ENCODE peak calls at places on chromosomes 3 and 15, in seven cellular contexts. I is HepG2, W is A549, P is IMR-90, Q is K562, O is GM12878, X is SK-N-SH. Y is an unnamed sample.

GRCh38 chr15:59531066-59531465 is 80.5 kb upstream of the GCNT3 start:
- DNase-seq in I (no peak), Q (no peak), X (no peak), P (no peak), W (no peak), O (no peak), Y (no peak)

GRCh38 chr15:70318996-70319465 is 221.3 kb upstream of the TLE3 start:
- DNase-seq in Q (no peak), I (no peak), P (peak), X (no peak), O (no peak), W (no peak), Y (no peak)

GRCh38 chr3:187012609-187013051 is 82.3 kb downstream of the ST6GAL1 start:
- DNase-seq in X (no peak), O (no peak), W (no peak), I (no peak), Q (no peak), P (peak), Y (peak)

GRCh38 chr3:160449660-160450598 is at the start of gene TRIM59:
- DNase-seq in W (peak), P (peak), O (peak), Q (peak), I (peak), X (peak), Y (peak)

GRCh38 chr15:67917037-67917436 is 77.2 kb upstream of the RNU6-1 start:
- DNase-seq in P (no peak), W (peak), I (no peak), X (no peak), O (no peak), Q (no peak), Y (no peak)

GRCh38 chr15:39474657-39475056 is 106.2 kb upstream of the THBS1 start:
- DNase-seq in X (no peak), O (no peak), P (no peak), Q (no peak), W (no peak), I (no peak), Y (no peak)

GRCh38 chr3:181966387-181966786 is 254.7 kb downstream of the SOX2 start:
- DNase-seq in O (no peak), I (no peak), P (no peak), Q (no peak), W (no peak), X (no peak), Y (no peak)

GRCh38 chr3:120093119-120093922 is 926 bp downstream of the GSK3B start:
- DNase-seq in X (no peak), Q (no peak), P (peak), W (peak), O (no peak), I (no peak), Y (no peak)

GRCh38 chr3:143644370-143645089 is 203.7 kb downstream of the SLC9A9 start:
- DNase-seq in P (peak), W (peak), X (peak), O (peak), Q (peak), I (peak), Y (peak)

GRCh38 chr15:49328941-49329340 is 94.1 kb upstream of the FGF7 start:
- DNase-seq in Q (no peak), P (no peak), I (no peak), X (no peak), O (no peak), W (no peak), Y (peak)

GRCh38 chr3:179083977-179084376 is 12.4 kb upstream of the ZMAT3 start:
- DNase-seq in Q (no peak), W (no peak), I (no peak), P (no peak), X (no peak), O (no peak), Y (no peak)

GRCh38 chr3:73926360-73927202 is 301.8 kb upstream of the PDZRN3 start:
- DNase-seq in I (no peak), X (no peak), W (no peak), Q (no peak), O (no peak), P (no peak), Y (no peak)

GRCh38 chr3:129892857-129893615 is 475 bp downstream of the TMCC1 start:
- DNase-seq in Q (peak), X (peak), P (no peak), I (peak), W (no peak), O (peak), Y (peak)

GRCh38 chr3:46690798-46691197 is 2.7 kb downstream of the ALS2CL start:
- DNase-seq in O (no peak), I (no peak), Q (no peak), W (peak), P (no peak), X (no peak), Y (no peak)

GRCh38 chr15:98876461-98877369 is 130.9 kb downstream of the PGPEP1L start:
- DNase-seq in X (no peak), O (no peak), I (no peak), W (no peak), Q (no peak), P (peak), Y (no peak)

GRCh38 chr15:63465104-63465503 is 39.3 kb upstream of the USP3 start:
- DNase-seq in X (no peak), P (peak), W (no peak), O (no peak), I (no peak), Q (no peak), Y (no peak)

GRCh38 chr3:2262204-2262603 is 163.5 kb downstream of the CNTN4 start:
- DNase-seq in Q (no peak), I (no peak), O (no peak), W (no peak), P (no peak), X (no peak), Y (no peak)

GRCh38 chr15:67085818-67086649 is 20.6 kb downstream of the SMAD3 start:
- DNase-seq in W (no peak), Q (no peak), I (no peak), O (peak), P (peak), X (no peak), Y (no peak)

GRCh38 chr3:152419748-152420147 is 151.0 kb downstream of the MBNL1 start:
- DNase-seq in Q (no peak), P (no peak), X (no peak), O (no peak), I (no peak), W (no peak), Y (no peak)

GRCh38 chr3:52238761-52239701 is at the start of gene TWF2:
- DNase-seq in I (peak), X (peak), O (no peak), P (peak), Q (peak), W (peak), Y (peak)

GRCh38 chr3:145219355-145220196 is 941.4 kb downstream of the PLOD2 start:
- DNase-seq in I (no peak), P (no peak), X (no peak), W (peak), Q (no peak), O (no peak), Y (no peak)

GRCh38 chr3:171526146-171526545 is 65.9 kb upstream of the TNIK start:
- DNase-seq in Q (no peak), X (no peak), I (no peak), W (no peak), O (no peak), P (peak), Y (no peak)

GRCh38 chr3:170054204-170054603 is 16.4 kb downstream of the GPR160 start:
- DNase-seq in P (no peak), X (no peak), I (no peak), W (peak), Q (peak), O (no peak), Y (no peak)

GRCh38 chr3:122745365-122746021 is 48.1 kb downstream of the HSPBAP1 start:
- DNase-seq in P (peak), Q (no peak), O (no peak), I (no peak), W (no peak), X (no peak), Y (no peak)

GRCh38 chr15:68635142-68635541 is 56.3 kb downstream of the CORO2B start:
- DNase-seq in O (no peak), I (no peak), X (peak), Q (no peak), P (no peak), W (no peak), Y (no peak)

GRCh38 chr3:115695081-115695480 is 71.8 kb downstream of the GAP43 start:
- DNase-seq in Q (no peak), I (no peak), X (no peak), P (no peak), O (no peak), W (no peak), Y (no peak)

GRCh38 chr3:31462050-31462569 is 70.6 kb upstream of the STT3B start:
- DNase-seq in W (no peak), I (peak), P (no peak), Q (no peak), X (no peak), O (peak), Y (no peak)

GRCh38 chr3:34382859-34383258 is 584.4 kb downstream of the PDCD6IP start:
- DNase-seq in X (no peak), P (no peak), I (no peak), Q (no peak), O (no peak), W (no peak), Y (no peak)

GRCh38 chr3:16239776-16240175 is 25.0 kb downstream of the DPH3 start:
- DNase-seq in P (peak), W (no peak), X (no peak), I (no peak), Q (no peak), O (no peak), Y (no peak)

GRCh38 chr3:197533396-197534347 is 22.1 kb downstream of the BDH1 start:
- DNase-seq in Q (no peak), W (no peak), P (no peak), O (no peak), I (no peak), X (no peak), Y (no peak)

GRCh38 chr15:83605595-83605994 is 48.3 kb upstream of the ADAMTSL3 start:
- DNase-seq in I (no peak), W (no peak), O (no peak), Q (no peak), X (no peak), P (no peak), Y (no peak)
- TF ChIP-seq RFX5 in I (no peak), W (no peak), O (no peak), Q (no peak), X (no peak), P (no peak), Y (no peak)

GRCh38 chr15:32855942-32856341 is 138.1 kb downstream of the GREM1 start:
- DNase-seq in W (peak), Q (no peak), I (peak), O (no peak), X (no peak), P (peak), Y (no peak)
- TF ChIP-seq RFX5 in W (no peak), Q (no peak), I (no peak), O (no peak), X (no peak), P (no peak), Y (no peak)

DNA sequence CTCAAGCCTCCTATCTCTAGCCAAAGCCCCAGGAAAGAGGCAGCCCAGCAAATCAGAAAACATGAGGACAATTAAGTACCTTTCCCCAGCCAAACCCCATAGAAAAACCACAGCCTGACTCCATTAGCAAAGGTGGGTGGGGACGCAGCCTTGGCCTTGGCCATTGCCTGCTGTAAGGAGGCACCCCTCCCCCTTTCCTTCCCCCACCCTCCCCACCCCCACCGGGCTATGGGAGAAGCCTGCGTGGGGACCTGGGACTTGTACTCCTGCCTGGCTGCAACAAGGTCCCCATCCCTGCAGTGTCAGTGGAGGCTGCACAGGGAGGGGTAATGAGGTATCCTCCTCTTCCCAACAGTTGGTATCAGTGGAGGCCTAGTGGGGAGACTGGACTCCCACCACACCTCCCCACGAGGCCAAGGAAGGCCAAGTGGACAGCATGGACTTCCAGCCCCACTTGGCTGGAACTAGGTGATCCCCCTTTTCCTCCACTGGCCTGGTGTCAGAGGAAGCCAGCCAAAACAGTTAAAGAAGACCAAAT is 20.5 kb downstream of the PRR23E start:
- DNase-seq in P (no peak), W (no peak), O (no peak), I (no peak), Q (no peak), X (no peak), Y (no peak)
- TF ChIP-seq RFX5 in P (no peak), W (no peak), O (no peak), I (no peak), Q (no peak), X (no peak), Y (no peak)

GRCh38 chr3:13199006-13199776 is 126.0 kb upstream of the IQSEC1 start:
- DNase-seq in P (no peak), O (no peak), I (no peak), Q (no peak), X (no peak), W (no peak), Y (no peak)

GRCh38 chr3:13202744-13203397 is 129.6 kb upstream of the IQSEC1 start:
- DNase-seq in I (no peak), X (no peak), O (no peak), P (no peak), W (no peak), Q (no peak), Y (no peak)

GRCh38 chr3:13200465-13200864 is 127.2 kb upstream of the IQSEC1 start:
- DNase-seq in I (no peak), P (no peak), Q (no peak), X (no peak), O (no peak), W (no peak), Y (no peak)

GRCh38 chr3:13199899-13200451 is 126.7 kb upstream of the IQSEC1 start:
- DNase-seq in I (no peak), X (no peak), W (no peak), O (no peak), P (no peak), Q (no peak), Y (no peak)

GRCh38 chr3:13200951-13201350 is 127.7 kb upstream of the IQSEC1 start:
- DNase-seq in W (peak), P (no peak), Q (peak), X (peak), O (no peak), I (peak), Y (no peak)
- TF ChIP-seq RFX5 in W (no peak), P (no peak), Q (no peak), X (no peak), O (no peak), I (no peak), Y (no peak)

GRCh38 chr3:12817341-12817705 is 20.8 kb downstream of the CAND2 start:
- DNase-seq in X (peak), W (no peak), P (no peak), I (no peak), Q (no peak), O (no peak), Y (no peak)
- TF ChIP-seq RFX5 in X (no peak), W (no peak), P (no peak), I (no peak), Q (no peak), O (no peak), Y (no peak)

DNA sequence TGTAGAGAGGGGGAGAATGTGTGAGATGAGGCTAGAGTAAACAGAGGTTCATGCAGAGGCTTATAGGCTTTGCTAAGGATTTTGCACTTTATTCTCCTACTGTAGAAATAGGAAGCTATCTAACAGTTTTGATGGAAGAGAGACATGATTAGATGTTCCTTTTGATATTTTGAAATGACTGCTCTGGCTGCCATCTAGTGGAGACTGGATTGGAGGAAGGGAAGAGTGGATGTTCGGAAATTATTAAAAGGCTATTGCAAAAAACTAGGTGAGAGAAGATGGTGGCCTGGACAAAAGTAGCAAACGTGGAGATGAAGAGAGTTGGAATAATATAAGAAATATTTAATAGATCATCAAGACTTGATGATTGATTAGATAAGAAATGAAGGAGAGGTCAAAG is 42.2 kb downstream of the SYN2 start:
- DNase-seq in X (peak), O (no peak), Q (no peak), P (no peak), W (peak), I (no peak), Y (no peak)
- TF ChIP-seq RFX5 in X (no peak), O (no peak), Q (no peak), P (no peak), W (no peak), I (no peak), Y (no peak)

GRCh38 chr3:48996640-48997039 is 6.6 kb downstream of the P4HTM start:
- DNase-seq in P (no peak), X (no peak), O (no peak), Q (no peak), W (no peak), I (no peak), Y (no peak)

GRCh38 chr3:49001155-49001554 is 6.0 kb upstream of the WDR6 start:
- DNase-seq in I (no peak), P (no peak), X (no peak), Q (no peak), W (no peak), O (no peak), Y (no peak)

GRCh38 chr3:48999085-48999858 is 7.9 kb upstream of the WDR6 start:
- DNase-seq in O (no peak), I (no peak), P (no peak), Q (no peak), W (no peak), X (no peak), Y (no peak)

GRCh38 chr3:48997102-48997637 is 7.1 kb downstream of the P4HTM start:
- DNase-seq in X (peak), I (no peak), P (no peak), O (no peak), Q (no peak), W (no peak), Y (no peak)

DNA sequence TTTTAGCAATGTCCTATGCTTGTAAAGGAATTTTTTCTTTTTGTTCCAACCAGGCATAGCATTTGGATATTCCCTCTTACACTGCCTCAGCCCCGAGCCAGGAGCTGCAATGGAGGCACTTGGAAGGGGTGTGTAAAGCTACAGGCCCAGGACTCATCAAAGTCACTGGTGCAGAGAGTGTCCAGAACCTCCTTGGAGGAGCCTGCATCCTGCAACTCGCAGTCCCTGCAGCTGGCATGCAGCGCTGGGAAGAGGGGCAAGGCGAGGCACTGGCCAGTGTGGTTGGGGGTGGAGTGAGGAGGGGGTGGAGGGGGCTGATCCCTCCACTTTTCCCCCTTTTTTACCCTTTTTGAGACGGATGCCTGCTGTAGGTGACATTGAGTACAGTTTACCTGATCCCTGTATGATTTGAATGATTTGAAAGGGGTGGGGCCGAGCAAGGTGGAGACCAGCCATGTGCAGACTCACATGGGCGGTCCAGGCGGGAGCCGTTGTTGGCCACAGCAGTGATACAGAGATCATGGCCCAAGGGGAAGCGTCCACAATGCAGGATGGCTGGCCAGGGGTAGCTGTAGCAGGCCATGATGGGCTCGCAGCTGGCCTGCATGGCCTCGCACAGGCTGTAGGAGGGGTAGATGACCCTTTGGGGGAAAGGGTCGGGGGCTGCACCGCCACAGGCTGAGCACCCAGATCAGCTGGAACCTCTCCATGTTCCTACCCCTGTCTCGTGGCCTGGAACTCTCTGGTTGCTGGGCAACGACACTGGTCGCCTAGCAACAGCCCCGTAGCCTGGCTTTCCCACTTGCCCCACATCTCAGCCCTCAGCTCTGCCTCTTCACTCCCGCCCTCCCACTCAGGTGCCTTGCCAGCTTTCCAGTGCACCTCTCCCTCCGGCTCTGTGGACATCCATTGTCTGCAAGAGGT is 7.9 kb downstream of the P4HTM start:
- DNase-seq in W (no peak), I (no peak), Q (no peak), P (no peak), X (peak), O (no peak), Y (no peak)
- TF ChIP-seq RFX5 in W (no peak), I (no peak), Q (no peak), P (no peak), X (no peak), O (no peak), Y (no peak)

DNA sequence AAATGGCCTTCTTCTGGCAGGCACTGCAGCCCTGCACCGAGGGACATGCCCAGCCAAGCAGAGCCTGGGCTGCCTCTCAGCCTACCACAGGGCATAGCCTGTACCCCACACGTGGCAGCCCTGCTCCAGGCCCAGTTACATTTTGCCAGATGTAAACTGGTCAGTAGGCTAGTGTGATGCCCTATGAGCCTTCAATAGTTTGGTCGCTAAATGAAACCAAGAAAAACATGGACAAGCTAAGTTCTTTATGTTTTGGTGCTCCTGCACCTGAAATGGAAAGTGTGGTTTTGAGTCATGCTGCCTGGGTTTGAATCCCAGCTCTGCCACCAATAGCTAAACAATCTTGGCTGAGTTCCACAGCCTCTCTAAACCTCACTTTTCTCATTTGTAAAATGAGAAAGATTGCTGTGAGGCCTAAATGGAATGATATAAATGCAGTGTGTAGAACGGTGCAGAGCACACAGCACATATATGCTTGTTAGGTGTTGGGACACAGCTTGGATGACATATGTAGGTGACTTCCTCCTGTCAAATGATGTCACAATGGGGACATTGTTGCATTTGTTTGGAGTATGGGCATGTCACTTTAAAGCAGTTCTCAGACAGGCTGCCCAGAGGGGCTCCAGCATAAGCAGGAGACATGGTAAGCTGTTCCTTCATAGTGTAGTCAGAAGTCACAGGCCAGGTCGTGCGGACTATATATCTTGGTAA is 57.4 kb downstream of the ZBTB38 start:
- DNase-seq in W (no peak), O (no peak), I (peak), Q (no peak), P (peak), X (no peak), Y (no peak)
- TF ChIP-seq RFX5 in W (no peak), O (no peak), I (no peak), Q (no peak), P (no peak), X (no peak), Y (no peak)

Y was measured in H1.